ENCODE peak calls at places on chromosomes 7 and 10, in eight cellular contexts. P is mucosa of gallbladder; I is activated CD4-positive, alpha-beta T cell treated with anti-CD3 and anti-CD28 coated beads for 48 hours; G is astrocyte of the spinal cord; C is lower leg skin; R is activated gamma-delta T cell treated with anti-CD3 and anti-CD28 coated beads, Interleukin-2, amount 50 U/mL, for 16 hours; S is NCI-H2171; Q is stimulated activated CD8-positive, alpha-beta memory T cell treated with anti-CD3 and anti-CD28 coated beads, Interleukin-15, amount 100 ng/mL, for 4 hours. Y is an unnamed sample.

GRCh38 chr10:63766766-63767505 is 245.7 kb downstream of the REEP3 start:
- DNase-seq in P (no peak), I (no peak), G (peak), C (peak), R (no peak), S (no peak), Q (no peak), Y (no peak)

GRCh38 chr7:123738808-123739207 is 10.0 kb downstream of the WASL start:
- DNase-seq in P (no peak), I (no peak), G (no peak), C (no peak), R (no peak), S (no peak), Q (no peak), Y (no peak)

GRCh38 chr10:132532784-132533560 is 4.6 kb upstream of the INPP5A start:
- DNase-seq in P (no peak), I (no peak), G (peak), C (no peak), R (no peak), S (no peak), Q (no peak), Y (no peak)

GRCh38 chr7:156747718-156748117 is 107.1 kb downstream of the RNF32 start:
- DNase-seq in P (no peak), I (no peak), G (no peak), C (no peak), R (no peak), S (no peak), Q (no peak), Y (no peak)

GRCh38 chr10:72429931-72430330 is 75.2 kb upstream of the DNAJB12 start:
- DNase-seq in P (no peak), I (no peak), G (no peak), C (no peak), R (no peak), S (no peak), Q (no peak), Y (no peak)

GRCh38 chr7:71165708-71166107 is 33.8 kb downstream of the GALNT17 start:
- DNase-seq in P (no peak), I (no peak), G (no peak), C (no peak), R (no peak), S (no peak), Q (no peak), Y (no peak)

GRCh38 chr10:79189853-79190435 is 121.2 kb downstream of the ZMIZ1 start:
- DNase-seq in P (no peak), I (no peak), G (no peak), C (no peak), R (no peak), S (no peak), Q (no peak), Y (peak)

GRCh38 chr10:87829986-87830732 is 12.1 kb upstream of the ATAD1 start:
- DNase-seq in P (no peak), I (no peak), G (no peak), C (no peak), R (no peak), S (no peak), Q (no peak), Y (no peak)

GRCh38 chr7:99133766-99134564 is 9.9 kb downstream of the SMURF1 start:
- DNase-seq in P (no peak), I (no peak), G (no peak), C (no peak), R (no peak), S (no peak), Q (no peak), Y (no peak)

GRCh38 chr7:68537228-68538071 is 1060.8 kb upstream of the AUTS2 start:
- DNase-seq in P (no peak), I (no peak), G (no peak), C (no peak), R (no peak), S (no peak), Q (no peak), Y (no peak)

GRCh38 chr10:96257944-96258343 is 13.4 kb downstream of the BLNK start:
- DNase-seq in P (no peak), I (no peak), G (no peak), C (no peak), R (no peak), S (no peak), Q (no peak), Y (no peak)

GRCh38 chr10:34649385-34649784 is 165.7 kb downstream of the PARD3 start:
- DNase-seq in P (no peak), I (no peak), G (no peak), C (no peak), R (no peak), S (no peak), Q (no peak), Y (no peak)

GRCh38 chr10:101101488-101101887 is 29.6 kb upstream of the TLX1 start:
- DNase-seq in P (no peak), I (no peak), G (no peak), C (no peak), R (no peak), S (no peak), Q (no peak), Y (no peak)

GRCh38 chr7:112202819-112203218 is 3.4 kb downstream of the DOCK4 start:
- DNase-seq in P (no peak), I (peak), G (no peak), C (no peak), R (no peak), S (no peak), Q (no peak), Y (no peak)

GRCh38 chr10:118669020-118669766 is 73.7 kb upstream of the PRLHR start:
- DNase-seq in P (peak), I (no peak), G (peak), C (peak), R (no peak), S (no peak), Q (no peak), Y (peak)

GRCh38 chr7:24477807-24478655 is 95.2 kb upstream of the PALS2 start:
- DNase-seq in P (peak), I (no peak), G (peak), C (peak), R (no peak), S (no peak), Q (no peak), Y (no peak)

Y was measured in posterior cingulate gyrus.